ENCODE peak calls at places on chromosome 22, in six cellular contexts. J is activated CD8-positive, alpha-beta memory T cell treated with anti-CD3 and anti-CD28 coated beads, Interleukin-2, amount 10 ng/mL, durations not matched to agents 7 days and 5 days; F is hepatocyte; K is mucosa of descending colon; E is astrocyte of the spinal cord; W is suprapubic skin. A is an unnamed sample.
A peak's percentile ranks its signal among the peaks of the same experiment; 100 is the strongest.

GRCh38 chr22:42443240-42444059 is 11.2 kb upstream of the NFAM1 start:
- DNase-seq in W (no peak), F (no peak), E (no peak), K (no peak), J (no peak), A (no peak)

GRCh38 chr22:23709107-23709506 is 18.3 kb downstream of the RGL4 start:
- DNase-seq in W (no peak), J (no peak), E (peak; percentile 10), F (no peak), K (no peak), A (no peak)

GRCh38 chr22:23180893-23181762 is 819 bp downstream of the BCR start:
- DNase-seq in F (no peak), E (no peak), J (no peak), W (no peak), K (peak; percentile 56), A (no peak)

GRCh38 chr22:18032455-18033101 is 8.2 kb upstream of the MICAL3 start:
- DNase-seq in F (no peak), K (no peak), W (no peak), E (peak; percentile 64), J (no peak), A (no peak)

GRCh38 chr22:35651085-35651484 is 2.8 kb downstream of the APOL6 start:
- DNase-seq in J (peak; percentile 4), K (no peak), W (no peak), E (no peak), F (no peak), A (no peak)

GRCh38 chr22:30224161-30224857 is 22.2 kb downstream of the LIF start:
- DNase-seq in J (no peak), W (no peak), K (no peak), E (peak; percentile 43), F (peak; percentile 49), A (no peak)

GRCh38 chr22:23037429-23038333 is 32.6 kb upstream of the GNAZ start:
- DNase-seq in K (no peak), W (no peak), J (peak; percentile 27), F (no peak), E (no peak), A (no peak)

GRCh38 chr22:25067851-25068421 is 115.4 kb downstream of the KIAA1671 start:
- DNase-seq in J (peak; percentile 93), E (no peak), K (peak; percentile 52), F (no peak), W (no peak), A (no peak)

GRCh38 chr22:41048791-41049717 is 43.3 kb upstream of the EP300 start:
- DNase-seq in E (peak; percentile 68), J (no peak), W (peak; percentile 83), F (peak; percentile 83), K (peak; percentile 63), A (peak; percentile 31)

GRCh38 chr22:19062139-19062789 is 59.9 kb downstream of the DGCR2 start:
- DNase-seq in K (no peak), F (no peak), E (no peak), J (peak; percentile 11), W (peak; percentile 60), A (no peak)

GRCh38 chr22:24324137-24324536 is 53.5 kb downstream of the SPECC1L start:
- DNase-seq in J (no peak), F (no peak), K (no peak), E (no peak), W (no peak), A (no peak)

GRCh38 chr22:49197500-49197899 is 630.2 kb downstream of the BRD1 start:
- DNase-seq in W (peak; percentile 76), F (no peak), E (no peak), K (no peak), J (no peak), A (no peak)

GRCh38 chr22:32625985-32626384 is 151.4 kb downstream of the FBXO7 start:
- DNase-seq in W (no peak), J (no peak), F (no peak), K (no peak), E (no peak), A (no peak)

GRCh38 chr22:29482253-29482652 is 2.2 kb downstream of the NEFH start:
- DNase-seq in K (no peak), E (no peak), J (no peak), W (no peak), F (no peak), A (no peak)

GRCh38 chr22:47375621-47376321 is 613.3 kb downstream of the TBC1D22A start:
- DNase-seq in E (no peak), F (no peak), W (no peak), K (no peak), J (no peak), A (no peak)

GRCh38 chr22:43432883-43433415 is 21.1 kb downstream of the MPPED1 start:
- DNase-seq in W (no peak), J (no peak), E (no peak), F (no peak), K (no peak), A (no peak)

GRCh38 chr22:17103351-17103750 is 17.8 kb downstream of the TMEM121B start:
- DNase-seq in J (no peak), F (no peak), K (no peak), E (no peak), W (no peak), A (no peak)

GRCh38 chr22:23655891-23656475 is 23.9 kb upstream of the DRICH1 start:
- DNase-seq in J (no peak), K (no peak), W (no peak), F (no peak), E (no peak), A (no peak)

GRCh38 chr22:37990302-37990701 is 5.9 kb upstream of the SOX10 start:
- DNase-seq in F (no peak), K (no peak), E (no peak), W (no peak), J (no peak), A (no peak)

GRCh38 chr22:41943661-41944209 is 3.2 kb downstream of the CENPM start:
- DNase-seq in J (no peak), F (no peak), E (no peak), K (peak; percentile 50), W (no peak), A (peak; percentile 25)

GRCh38 chr22:26702906-26703830 is 45.8 kb downstream of the MIAT start:
- DNase-seq in K (no peak), F (no peak), E (peak; percentile 77), J (no peak), W (no peak), A (no peak)

GRCh38 chr22:39292561-39293074 is 26.8 kb downstream of the RPL3 start:
- DNase-seq in W (peak; percentile 93), J (no peak), E (peak; percentile 96), K (peak; percentile 84), F (peak; percentile 82), A (peak; percentile 93)

GRCh38 chr22:37681556-37682049 is 4.5 kb upstream of the NOL12 start:
- DNase-seq in F (peak; percentile 89), E (peak; percentile 74), K (peak; percentile 86), J (peak; percentile 85), W (peak; percentile 89), A (peak; percentile 79)

GRCh38 chr22:44452531-44453420 is 45.3 kb downstream of the RTL6 start:
- DNase-seq in F (no peak), E (no peak), K (no peak), W (peak; percentile 37), J (peak; percentile 37), A (no peak)

GRCh38 chr22:31637938-31638618 is 23.9 kb downstream of the PISD start:
- DNase-seq in J (peak; percentile 78), W (no peak), K (no peak), F (no peak), E (no peak), A (no peak)

GRCh38 chr22:31790240-31790639 is 36.4 kb downstream of the DEPDC5 start:
- DNase-seq in J (no peak), K (no peak), F (no peak), W (no peak), E (no peak), A (no peak)

GRCh38 chr22:28799834-28800307 is 498 bp downstream of the XBP1 start:
- DNase-seq in W (peak; percentile 84), K (peak; percentile 83), E (peak; percentile 63), J (peak; percentile 53), F (peak; percentile 77), A (peak; percentile 83)

GRCh38 chr22:20980523-20980922 is 1.6 kb upstream of the LZTR1 start:
- DNase-seq in K (no peak), F (no peak), E (no peak), J (no peak), W (no peak), A (no peak)

GRCh38 chr22:24878969-24879368 is 67.5 kb downstream of the LHFPL7 start:
- DNase-seq in E (no peak), K (no peak), F (no peak), W (no peak), J (no peak), A (no peak)

A was measured in HT-29.